ENCODE peak calls at places on chromosomes 16 and 17, in seven cellular contexts. One of them, this sample, is unnamed.

GRCh38 chr16:56408379-56409098 is 16.8 kb downstream of the AMFR start:
- DNase-seq in activated naive CD8-positive, alpha-beta T cell treated with anti-CD3 and anti-CD28 coated beads for 36 hours: no peak
- DNase-seq in NCI-H1105 treated with DMSO at 0.1 percent for 48 hours: no peak
- DNase-seq in fibroblast of lung: no peak
- DNase-seq in T-helper 2 cell: no peak
- DNase-seq in NCI-H446: no peak
- DNase-seq in T47D: no peak
- DNase-seq in this sample: no peak

GRCh38 chr17:63954402-63955063 is 18.2 kb downstream of the SCN4A start:
- DNase-seq in activated naive CD8-positive, alpha-beta T cell treated with anti-CD3 and anti-CD28 coated beads for 36 hours: peak
- DNase-seq in NCI-H1105 treated with DMSO at 0.1 percent for 48 hours: peak
- DNase-seq in fibroblast of lung: no peak
- DNase-seq in T-helper 2 cell: peak
- DNase-seq in NCI-H446: no peak
- DNase-seq in T47D: no peak
- DNase-seq in this sample: no peak

GRCh38 chr17:60231234-60231633 is 81.5 kb downstream of the CA4 start:
- DNase-seq in activated naive CD8-positive, alpha-beta T cell treated with anti-CD3 and anti-CD28 coated beads for 36 hours: no peak
- DNase-seq in NCI-H1105 treated with DMSO at 0.1 percent for 48 hours: peak
- DNase-seq in fibroblast of lung: peak
- DNase-seq in T-helper 2 cell: peak
- DNase-seq in NCI-H446: no peak
- DNase-seq in T47D: peak
- DNase-seq in this sample: peak

GRCh38 chr17:67180275-67180674 is 64.7 kb downstream of the HELZ start:
- DNase-seq in activated naive CD8-positive, alpha-beta T cell treated with anti-CD3 and anti-CD28 coated beads for 36 hours: no peak
- DNase-seq in NCI-H1105 treated with DMSO at 0.1 percent for 48 hours: no peak
- DNase-seq in fibroblast of lung: no peak
- DNase-seq in T-helper 2 cell: no peak
- DNase-seq in NCI-H446: no peak
- DNase-seq in T47D: no peak
- DNase-seq in this sample: no peak

GRCh38 chr16:88453621-88454314 is 688 bp downstream of the ZFPM1 start:
- DNase-seq in activated naive CD8-positive, alpha-beta T cell treated with anti-CD3 and anti-CD28 coated beads for 36 hours: peak
- DNase-seq in NCI-H1105 treated with DMSO at 0.1 percent for 48 hours: no peak
- DNase-seq in fibroblast of lung: no peak
- DNase-seq in T-helper 2 cell: peak
- DNase-seq in NCI-H446: no peak
- DNase-seq in T47D: no peak
- DNase-seq in this sample: no peak

GRCh38 chr17:2059125-2059836 is 4.4 kb downstream of the HIC1 start:
- DNase-seq in activated naive CD8-positive, alpha-beta T cell treated with anti-CD3 and anti-CD28 coated beads for 36 hours: no peak
- DNase-seq in NCI-H1105 treated with DMSO at 0.1 percent for 48 hours: no peak
- DNase-seq in fibroblast of lung: no peak
- DNase-seq in T-helper 2 cell: no peak
- DNase-seq in NCI-H446: no peak
- DNase-seq in T47D: no peak
- DNase-seq in this sample: no peak

GRCh38 chr16:53821487-53821886 is 117.5 kb downstream of the FTO start:
- DNase-seq in activated naive CD8-positive, alpha-beta T cell treated with anti-CD3 and anti-CD28 coated beads for 36 hours: no peak
- DNase-seq in NCI-H1105 treated with DMSO at 0.1 percent for 48 hours: no peak
- DNase-seq in fibroblast of lung: peak
- DNase-seq in T-helper 2 cell: peak
- DNase-seq in NCI-H446: no peak
- DNase-seq in T47D: no peak
- DNase-seq in this sample: no peak

GRCh38 chr17:69760562-69760961 is 314.5 kb upstream of the KCNJ16 start:
- DNase-seq in activated naive CD8-positive, alpha-beta T cell treated with anti-CD3 and anti-CD28 coated beads for 36 hours: no peak
- DNase-seq in NCI-H1105 treated with DMSO at 0.1 percent for 48 hours: no peak
- DNase-seq in fibroblast of lung: no peak
- DNase-seq in T-helper 2 cell: no peak
- DNase-seq in NCI-H446: no peak
- DNase-seq in T47D: no peak
- DNase-seq in this sample: no peak

GRCh38 chr17:41351177-41351576 is 549 bp upstream of the KRT33A start:
- DNase-seq in activated naive CD8-positive, alpha-beta T cell treated with anti-CD3 and anti-CD28 coated beads for 36 hours: no peak
- DNase-seq in NCI-H1105 treated with DMSO at 0.1 percent for 48 hours: no peak
- DNase-seq in fibroblast of lung: no peak
- DNase-seq in T-helper 2 cell: no peak
- DNase-seq in NCI-H446: no peak
- DNase-seq in T47D: no peak
- DNase-seq in this sample: no peak

GRCh38 chr16:58491-59439 is 5.1 kb downstream of the SNRNP25 start:
- DNase-seq in activated naive CD8-positive, alpha-beta T cell treated with anti-CD3 and anti-CD28 coated beads for 36 hours: no peak
- DNase-seq in NCI-H1105 treated with DMSO at 0.1 percent for 48 hours: no peak
- DNase-seq in fibroblast of lung: no peak
- DNase-seq in T-helper 2 cell: no peak
- DNase-seq in NCI-H446: no peak
- DNase-seq in T47D: no peak
- DNase-seq in this sample: no peak

GRCh38 chr17:57954421-57955182 is 610 bp downstream of the CUEDC1 start:
- DNase-seq in activated naive CD8-positive, alpha-beta T cell treated with anti-CD3 and anti-CD28 coated beads for 36 hours: no peak
- DNase-seq in NCI-H1105 treated with DMSO at 0.1 percent for 48 hours: peak
- DNase-seq in fibroblast of lung: peak
- DNase-seq in T-helper 2 cell: no peak
- DNase-seq in NCI-H446: no peak
- DNase-seq in T47D: peak
- DNase-seq in this sample: peak

GRCh38 chr16:68902376-68903345 is 59.3 kb downstream of the TANGO6 start:
- DNase-seq in activated naive CD8-positive, alpha-beta T cell treated with anti-CD3 and anti-CD28 coated beads for 36 hours: no peak
- DNase-seq in NCI-H1105 treated with DMSO at 0.1 percent for 48 hours: peak
- DNase-seq in fibroblast of lung: peak
- DNase-seq in T-helper 2 cell: peak
- DNase-seq in NCI-H446: no peak
- DNase-seq in T47D: peak
- DNase-seq in this sample: peak

GRCh38 chr17:77571562-77571981 is 386.9 kb upstream of the TNRC6C start:
- DNase-seq in activated naive CD8-positive, alpha-beta T cell treated with anti-CD3 and anti-CD28 coated beads for 36 hours: no peak
- DNase-seq in NCI-H1105 treated with DMSO at 0.1 percent for 48 hours: no peak
- DNase-seq in fibroblast of lung: peak
- DNase-seq in T-helper 2 cell: peak
- DNase-seq in NCI-H446: no peak
- DNase-seq in T47D: no peak
- DNase-seq in this sample: peak

GRCh38 chr16:84543253-84543652 is 38.8 kb upstream of the MEAK7 start:
- DNase-seq in activated naive CD8-positive, alpha-beta T cell treated with anti-CD3 and anti-CD28 coated beads for 36 hours: no peak
- DNase-seq in NCI-H1105 treated with DMSO at 0.1 percent for 48 hours: no peak
- DNase-seq in fibroblast of lung: no peak
- DNase-seq in T-helper 2 cell: no peak
- DNase-seq in NCI-H446: no peak
- DNase-seq in T47D: no peak
- DNase-seq in this sample: no peak

GRCh38 chr16:9598731-9599083 is 507.3 kb downstream of the HAPSTR1 start:
- DNase-seq in activated naive CD8-positive, alpha-beta T cell treated with anti-CD3 and anti-CD28 coated beads for 36 hours: no peak
- DNase-seq in NCI-H1105 treated with DMSO at 0.1 percent for 48 hours: no peak
- DNase-seq in fibroblast of lung: no peak
- DNase-seq in T-helper 2 cell: no peak
- DNase-seq in NCI-H446: no peak
- DNase-seq in T47D: no peak
- DNase-seq in this sample: no peak

GRCh38 chr16:89277641-89278341 is 60.3 kb downstream of the ZNF778 start:
- DNase-seq in activated naive CD8-positive, alpha-beta T cell treated with anti-CD3 and anti-CD28 coated beads for 36 hours: no peak
- DNase-seq in NCI-H1105 treated with DMSO at 0.1 percent for 48 hours: no peak
- DNase-seq in fibroblast of lung: no peak
- DNase-seq in T-helper 2 cell: no peak
- DNase-seq in NCI-H446: no peak
- DNase-seq in T47D: no peak
- DNase-seq in this sample: no peak

GRCh38 chr17:20823890-20824289 is 218.9 kb downstream of the USP22 start:
- DNase-seq in activated naive CD8-positive, alpha-beta T cell treated with anti-CD3 and anti-CD28 coated beads for 36 hours: no peak
- DNase-seq in NCI-H1105 treated with DMSO at 0.1 percent for 48 hours: no peak
- DNase-seq in fibroblast of lung: no peak
- DNase-seq in T-helper 2 cell: no peak
- DNase-seq in NCI-H446: no peak
- DNase-seq in T47D: no peak
- DNase-seq in this sample: no peak

GRCh38 chr16:53429221-53429943 is 4.9 kb upstream of the RBL2 start:
- DNase-seq in activated naive CD8-positive, alpha-beta T cell treated with anti-CD3 and anti-CD28 coated beads for 36 hours: no peak
- DNase-seq in NCI-H1105 treated with DMSO at 0.1 percent for 48 hours: peak
- DNase-seq in fibroblast of lung: peak
- DNase-seq in T-helper 2 cell: no peak
- DNase-seq in NCI-H446: no peak
- DNase-seq in T47D: no peak
- DNase-seq in this sample: no peak